ENCODE peak calls at places on chromosomes 3 and 15, in four cellular contexts. V, P, J and I are unnamed samples.

GRCh38 chr15:75029378-75030022 is 6.1 kb downstream of the PPCDC start:
- DNase-seq in V (no peak), P (peak; percentile 81), J (peak; percentile 82), I (peak; percentile 82)

GRCh38 chr3:42092006-42092405 is 849 bp downstream of the TRAK1 start:
- DNase-seq in V (no peak), P (no peak), J (no peak), I (no peak)

GRCh38 chr3:88003115-88003755 is 55.6 kb downstream of the CGGBP1 start:
- DNase-seq in V (no peak), P (peak; percentile 55), J (no peak), I (no peak)

GRCh38 chr3:72997421-72997961 is 880 bp downstream of the PPP4R2 start:
- DNase-seq in V (no peak), P (peak; percentile 74), J (peak; percentile 31), I (no peak)

GRCh38 chr3:66053009-66053782 is 14.5 kb upstream of the MAGI1 start:
- DNase-seq in V (no peak), P (peak; percentile 34), J (no peak), I (no peak)

GRCh38 chr3:37993067-37993809 is 2.7 kb downstream of the VILL start:
- DNase-seq in V (no peak), P (no peak), J (no peak), I (no peak)

GRCh38 chr15:92617197-92618037 is 38.2 kb downstream of the FAM174B start:
- DNase-seq in V (peak; percentile 40), P (peak; percentile 94), J (no peak), I (no peak)

GRCh38 chr3:190217081-190217480 is 96.4 kb upstream of the P3H2 start:
- DNase-seq in V (no peak), P (no peak), J (no peak), I (no peak)

GRCh38 chr3:15292765-15293522 is 39.4 kb downstream of the SH3BP5 start:
- DNase-seq in V (no peak), P (peak; percentile 73), J (no peak), I (no peak)